ENCODE peak calls at places on chromosomes 6 and 20, in six cellular contexts. F is GM23248, M is GM23338, W is fibroblast of lung, C is hepatocyte, Z is endothelial cell of umbilical vein. U is an unnamed sample.

GRCh38 chr6:40438556-40438955 is 148.6 kb downstream of the LRFN2 start:
- DNase-seq in W (no peak), Z (no peak), C (no peak), F (no peak), M (no peak), U (no peak)

GRCh38 chr6:68054776-68055175 is 580.3 kb upstream of the ADGRB3 start:
- DNase-seq in F (no peak), C (no peak), Z (no peak), W (peak), M (no peak), U (peak)

GRCh38 chr6:105495515-105495914 is 92.6 kb upstream of the PREP start:
- DNase-seq in F (no peak), Z (no peak), M (no peak), C (no peak), W (no peak), U (no peak)

GRCh38 chr6:57063847-57064246 is 17.4 kb downstream of the KIAA1586 start:
- DNase-seq in C (no peak), F (no peak), W (no peak), Z (no peak), M (no peak), U (no peak)

GRCh38 chr6:94190030-94190429 is 770.7 kb upstream of the EPHA7 start:
- DNase-seq in Z (no peak), W (no peak), M (no peak), F (no peak), C (no peak), U (no peak)

GRCh38 chr6:22828179-22829062 is 259.1 kb downstream of the HDGFL1 start:
- DNase-seq in C (peak), Z (peak), F (peak), W (peak), M (peak), U (peak)

GRCh38 chr20:37218976-37219375 is 39.6 kb upstream of the MROH8 start:
- DNase-seq in C (no peak), F (no peak), W (no peak), Z (no peak), M (no peak), U (no peak)

GRCh38 chr6:116351101-116351500 is 19.6 kb upstream of the DSE start:
- DNase-seq in M (no peak), Z (no peak), F (no peak), W (no peak), C (no peak), U (no peak)

GRCh38 chr6:29828471-29828797 is 809 bp downstream of the HLA-G start:
- DNase-seq in F (peak), C (no peak), Z (no peak), W (no peak), M (peak), U (no peak)

GRCh38 chr6:5584072-5584471 is 322.8 kb downstream of the FARS2 start:
- DNase-seq in M (no peak), C (no peak), F (peak), W (peak), Z (no peak), U (peak)

GRCh38 chr6:17179246-17180073 is 77.6 kb downstream of the STMND1 start:
- DNase-seq in F (peak), Z (no peak), W (peak), M (no peak), C (no peak), U (peak)

GRCh38 chr6:17584241-17584803 is 15.8 kb upstream of the FAM8A1 start:
- DNase-seq in Z (peak), W (peak), C (peak), F (peak), M (peak), U (peak)

GRCh38 chr6:42545226-42545773 is 18.5 kb upstream of the UBR2 start:
- DNase-seq in M (no peak), C (no peak), W (no peak), F (no peak), Z (no peak), U (no peak)

GRCh38 chr6:35082733-35083403 is 58.3 kb downstream of the TCP11 start:
- DNase-seq in W (no peak), F (no peak), C (no peak), Z (no peak), M (no peak), U (no peak)

GRCh38 chr20:39910536-39910935 is 778.5 kb downstream of the MAFB start:
- DNase-seq in W (no peak), C (no peak), Z (no peak), F (no peak), M (no peak), U (no peak)

GRCh38 chr6:12506211-12506610 is 210.4 kb upstream of the PHACTR1 start:
- DNase-seq in F (no peak), W (no peak), M (no peak), Z (no peak), C (no peak), U (no peak)

GRCh38 chr6:41732601-41733348 is 2.6 kb downstream of the TFEB start:
- DNase-seq in Z (no peak), F (peak), W (no peak), M (peak), C (peak), U (no peak)

GRCh38 chr20:38245753-38246152 is 14.8 kb downstream of the KIAA1755 start:
- DNase-seq in F (no peak), W (no peak), M (no peak), Z (no peak), C (no peak), U (no peak)

GRCh38 chr6:21360353-21360752 is 233.2 kb upstream of the SOX4 start:
- DNase-seq in Z (no peak), M (no peak), F (no peak), W (no peak), C (peak), U (no peak)

GRCh38 chr6:89834884-89835792 is 5.5 kb downstream of the CASP8AP2 start:
- DNase-seq in F (peak), Z (no peak), C (no peak), M (no peak), W (peak), U (peak)

GRCh38 chr6:62530985-62531384 is 245.0 kb upstream of the KHDRBS2 start:
- DNase-seq in F (no peak), Z (no peak), M (no peak), C (no peak), W (no peak), U (no peak)

GRCh38 chr6:2111162-2111677 is 134.2 kb downstream of the GMDS start:
- DNase-seq in F (peak), Z (peak), M (no peak), W (peak), C (no peak), U (peak)

GRCh38 chr20:49228676-49229075 is 9.5 kb downstream of the DDX27 start:
- DNase-seq in W (no peak), F (no peak), C (no peak), M (no peak), Z (no peak), U (no peak)

GRCh38 chr20:49231461-49231860 is 12.2 kb downstream of the DDX27 start:
- DNase-seq in Z (no peak), M (no peak), F (no peak), C (no peak), W (no peak), U (no peak)

GRCh38 chr20:49230021-49230420 is 10.8 kb downstream of the DDX27 start:
- DNase-seq in F (no peak), M (no peak), Z (no peak), C (no peak), W (no peak), U (no peak)

GRCh38 chr20:49233226-49233625 is 14.0 kb downstream of the DDX27 start:
- DNase-seq in F (no peak), Z (no peak), W (no peak), C (no peak), M (no peak), U (no peak)

GRCh38 chr20:49230575-49231211 is 11.5 kb downstream of the DDX27 start:
- DNase-seq in M (no peak), C (no peak), W (no peak), Z (no peak), F (peak), U (no peak)
- TF ChIP-seq EZH2 in M (no peak), C (no peak), W (no peak), Z (no peak), F (no peak), U (no peak)

GRCh38 chr6:165848099-165848461 is 185.0 kb upstream of the PDE10A start:
- DNase-seq in C (no peak), W (no peak), M (peak), F (no peak), Z (no peak), U (no peak)

GRCh38 chr6:165852676-165853075 is 189.6 kb upstream of the PDE10A start:
- DNase-seq in M (no peak), W (no peak), Z (no peak), F (no peak), C (no peak), U (no peak)

GRCh38 chr6:165847407-165848098 is 184.5 kb upstream of the PDE10A start:
- DNase-seq in M (no peak), C (peak), W (peak), Z (no peak), F (no peak), U (peak)

GRCh38 chr6:165850434-165851019 is 187.5 kb upstream of the PDE10A start:
- DNase-seq in F (peak), C (peak), W (peak), Z (peak), M (peak), U (peak)

GRCh38 chr6:165849539-165850430 is 186.7 kb upstream of the PDE10A start:
- DNase-seq in Z (no peak), W (no peak), C (no peak), F (peak), M (no peak), U (no peak)
- TF ChIP-seq EZH2 in Z (no peak), W (no peak), C (no peak), F (no peak), M (no peak), U (no peak)

DNA sequence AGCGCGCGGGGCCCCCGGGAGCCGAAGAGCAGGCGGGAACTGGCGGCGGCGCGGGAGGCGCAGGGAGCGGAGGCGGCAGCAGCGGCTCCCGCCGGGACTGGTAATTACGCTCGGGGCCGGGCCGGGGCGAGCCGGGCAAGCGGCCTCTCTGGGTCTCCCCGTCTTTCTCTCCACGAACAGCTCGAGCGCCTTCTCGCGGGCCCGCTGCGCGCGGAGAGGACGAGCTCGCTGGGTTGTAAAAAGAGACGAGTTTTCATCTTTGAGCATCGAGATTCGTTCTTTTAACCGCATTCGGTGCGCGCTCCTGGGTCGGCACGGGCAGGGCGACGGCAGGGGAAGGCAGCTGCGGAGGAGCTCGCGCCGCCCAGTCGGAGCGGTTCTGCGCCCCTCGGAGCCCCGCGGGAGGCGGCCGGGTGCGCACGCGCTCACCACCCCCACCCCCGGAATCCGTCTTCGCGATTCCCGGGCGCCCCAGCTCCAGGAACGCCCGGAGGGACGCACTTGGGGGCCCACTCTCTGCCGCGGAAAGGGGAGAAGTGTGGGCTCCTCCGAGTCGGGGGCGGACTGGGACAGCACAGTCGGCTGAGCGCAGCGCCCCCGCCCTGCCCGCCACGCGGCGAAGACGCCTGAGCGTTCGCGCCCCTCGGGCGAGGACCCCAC is 38.0 kb downstream of the YTHDF1 start:
- DNase-seq in F (no peak), W (no peak), M (no peak), C (no peak), Z (no peak), U (no peak)
- TF ChIP-seq EZH2 in F (peak), W (peak), M (peak), C (peak), Z (peak), U (peak)

GRCh38 chr6:50842861-50843384 is 24.3 kb downstream of the TFAP2B start:
- DNase-seq in Z (no peak), F (no peak), W (no peak), C (no peak), M (peak), U (no peak)

GRCh38 chr6:50843842-50844241 is 25.2 kb downstream of the TFAP2B start:
- DNase-seq in C (no peak), Z (no peak), W (no peak), F (no peak), M (peak), U (no peak)

GRCh38 chr6:50840112-50840813 is 21.6 kb downstream of the TFAP2B start:
- DNase-seq in W (no peak), Z (no peak), M (no peak), C (no peak), F (no peak), U (no peak)

GRCh38 chr6:50840814-50841192 is 22.1 kb downstream of the TFAP2B start:
- DNase-seq in F (no peak), Z (no peak), W (no peak), C (no peak), M (no peak), U (no peak)

GRCh38 chr6:50842446-50842845 is 23.8 kb downstream of the TFAP2B start:
- DNase-seq in C (no peak), F (no peak), W (no peak), M (peak), Z (no peak), U (no peak)
- TF ChIP-seq EZH2 in C (no peak), F (no peak), W (no peak), M (peak), Z (no peak), U (no peak)

U was measured in astrocyte.